ENCODE peak calls at places on chromosomes 2 and 18, in ten cellular contexts. W, V, U, D, Y, K, B, C, N and M are unnamed samples. For H3K27me3, the result is how much of the 10 kb centered on the place peaks cover.

GRCh38 chr2:191345788-191346187 is 100.6 kb downstream of the MYO1B start:
- DNase-seq in W (no peak), V (no peak), U (no peak), D (no peak), Y (no peak), K (no peak), B (peak), C (no peak), N (no peak), M (no peak)

GRCh38 chr2:29528891-29529520 is 392.4 kb downstream of the ALK start:
- DNase-seq in W (no peak), V (no peak), U (peak), D (peak), Y (peak), K (no peak), B (peak), C (no peak), N (peak), M (peak)

GRCh38 chr2:122191331-122191730 is 435.9 kb downstream of the TSN start:
- DNase-seq in W (no peak), V (no peak), U (no peak), D (no peak), Y (peak), K (no peak), B (peak), C (peak), N (peak), M (no peak)

GRCh38 chr2:26606847-26607190 is 34.3 kb downstream of the CIB4 start:
- DNase-seq in W (no peak), V (peak), U (no peak), D (no peak), Y (no peak), K (no peak), B (peak), C (peak), N (peak), M (no peak)

GRCh38 chr18:45322343-45322742 is 292.9 kb upstream of the SLC14A2 start:
- DNase-seq in W (no peak), V (no peak), U (no peak), D (no peak), Y (no peak), K (no peak), B (no peak), C (no peak), N (no peak), M (no peak)

GRCh38 chr2:8501061-8501460 is 180.8 kb upstream of the ID2 start:
- DNase-seq in W (no peak), V (no peak), U (no peak), D (no peak), Y (no peak), K (no peak), B (no peak), C (no peak), N (no peak), M (no peak)

GRCh38 chr18:9737814-9738160 is 29.7 kb downstream of the RAB31 start:
- DNase-seq in W (no peak), V (no peak), U (peak), D (no peak), Y (no peak), K (no peak), B (peak), C (no peak), N (no peak), M (no peak)

GRCh38 chr2:68590702-68591101 is 52.7 kb upstream of the PROKR1 start:
- DNase-seq in W (no peak), V (no peak), U (no peak), D (no peak), Y (no peak), K (no peak), B (no peak), C (no peak), N (no peak), M (no peak)

GRCh38 chr2:567865-568638 is 109.2 kb downstream of the TMEM18 start:
- DNase-seq in W (peak), V (no peak), U (no peak), D (no peak), Y (peak), K (no peak), B (peak), C (no peak), N (peak), M (no peak)

GRCh38 chr2:222049946-222050345 is 248.9 kb downstream of the PAX3 start:
- DNase-seq in W (no peak), V (no peak), U (no peak), D (no peak), Y (no peak), K (no peak), B (peak), C (no peak), N (no peak), M (no peak)

GRCh38 chr2:6167592-6168138 is 475.5 kb downstream of the SOX11 start:
- DNase-seq in W (no peak), V (no peak), U (peak), D (no peak), Y (no peak), K (no peak), B (no peak), C (no peak), N (peak), M (no peak)

GRCh38 chr2:213316001-213316735 is 31.9 kb downstream of the SPAG16 start:
- DNase-seq in W (no peak), V (no peak), U (no peak), D (no peak), Y (peak), K (no peak), B (peak), C (no peak), N (peak), M (no peak)

GRCh38 chr2:162221064-162221463 is 22.2 kb downstream of the FAP start:
- DNase-seq in W (peak), V (peak), U (peak), D (peak), Y (peak), K (peak), B (peak), C (peak), N (peak), M (peak)

GRCh38 chr2:226772389-226773179 is 27.0 kb downstream of the IRS1 start:
- DNase-seq in W (no peak), V (no peak), U (no peak), D (no peak), Y (no peak), K (peak), B (no peak), C (no peak), N (no peak), M (no peak)

GRCh38 chr2:232525199-232525598 is 761 bp upstream of the CHRND start:
- DNase-seq in W (no peak), V (no peak), U (peak), D (no peak), Y (no peak), K (no peak), B (no peak), C (no peak), N (no peak), M (no peak)
- H3K27me3 ChIP-seq in W (under half), V (under half), U (under half), D (half or more), Y (under half), K (under half), B (under half), C (under half), N (under half), M (half or more)

DNA sequence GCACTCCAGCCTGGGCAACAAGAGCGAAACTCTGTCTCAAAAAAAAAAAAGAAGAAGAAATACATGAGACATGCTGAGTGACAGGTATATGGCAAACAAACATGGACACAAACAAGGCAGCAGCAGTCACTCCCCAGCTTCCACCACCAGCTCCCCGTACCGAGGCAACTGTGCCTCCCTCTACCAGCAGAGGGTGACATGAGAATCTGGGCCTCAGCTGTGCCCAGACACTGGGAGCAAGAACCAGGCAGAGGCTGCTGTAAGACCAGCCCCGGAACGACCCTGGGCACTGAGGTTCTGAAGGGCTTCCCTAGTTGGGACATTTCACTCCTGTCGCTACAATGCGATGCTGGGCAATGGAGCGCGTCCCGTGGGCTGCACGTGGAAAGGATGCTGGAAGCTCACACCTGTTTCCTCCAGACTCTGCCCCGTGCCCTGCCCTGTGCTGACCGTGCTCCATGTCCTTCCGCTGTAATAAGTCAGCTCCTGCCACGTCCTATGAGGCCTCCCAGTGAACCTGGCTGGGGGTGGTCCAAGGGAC is 37.1 kb downstream of the BOK start:
- DNase-seq in W (no peak), V (no peak), U (no peak), D (no peak), Y (no peak), K (peak), B (peak), C (no peak), N (no peak), M (no peak)
- H3K4me3 ChIP-seq in W (no peak), V (no peak), U (no peak), D (no peak), Y (no peak), K (no peak), B (no peak), C (no peak), N (no peak), M (no peak)

GRCh38 chr2:99473496-99474083 is 16.2 kb downstream of the REV1 start:
- DNase-seq in W (no peak), V (no peak), U (no peak), D (no peak), Y (no peak), K (peak), B (no peak), C (no peak), N (no peak), M (no peak)
- H3K27ac ChIP-seq in W (no peak), V (peak), U (no peak), D (no peak), Y (no peak), K (no peak), B (peak), C (no peak), N (no peak), M (peak)

GRCh38 chr2:1743396-1744150 is 742 bp downstream of the PXDN start:
- DNase-seq in W (peak), V (peak), U (peak), D (no peak), Y (no peak), K (peak), B (peak), C (peak), N (no peak), M (peak)

GRCh38 chr2:1744446-1745170 is at the start of gene PXDN:
- DNase-seq in W (peak), V (peak), U (peak), D (peak), Y (no peak), K (peak), B (peak), C (no peak), N (no peak), M (peak)

GRCh38 chr2:1744151-1744445 is 217 bp downstream of the PXDN start:
- DNase-seq in W (peak), V (peak), U (no peak), D (no peak), Y (no peak), K (peak), B (no peak), C (peak), N (no peak), M (no peak)

GRCh38 chr2:1746174-1747064 is 2.1 kb upstream of the PXDN start:
- DNase-seq in W (no peak), V (no peak), U (no peak), D (no peak), Y (no peak), K (no peak), B (no peak), C (peak), N (no peak), M (no peak)

DNA sequence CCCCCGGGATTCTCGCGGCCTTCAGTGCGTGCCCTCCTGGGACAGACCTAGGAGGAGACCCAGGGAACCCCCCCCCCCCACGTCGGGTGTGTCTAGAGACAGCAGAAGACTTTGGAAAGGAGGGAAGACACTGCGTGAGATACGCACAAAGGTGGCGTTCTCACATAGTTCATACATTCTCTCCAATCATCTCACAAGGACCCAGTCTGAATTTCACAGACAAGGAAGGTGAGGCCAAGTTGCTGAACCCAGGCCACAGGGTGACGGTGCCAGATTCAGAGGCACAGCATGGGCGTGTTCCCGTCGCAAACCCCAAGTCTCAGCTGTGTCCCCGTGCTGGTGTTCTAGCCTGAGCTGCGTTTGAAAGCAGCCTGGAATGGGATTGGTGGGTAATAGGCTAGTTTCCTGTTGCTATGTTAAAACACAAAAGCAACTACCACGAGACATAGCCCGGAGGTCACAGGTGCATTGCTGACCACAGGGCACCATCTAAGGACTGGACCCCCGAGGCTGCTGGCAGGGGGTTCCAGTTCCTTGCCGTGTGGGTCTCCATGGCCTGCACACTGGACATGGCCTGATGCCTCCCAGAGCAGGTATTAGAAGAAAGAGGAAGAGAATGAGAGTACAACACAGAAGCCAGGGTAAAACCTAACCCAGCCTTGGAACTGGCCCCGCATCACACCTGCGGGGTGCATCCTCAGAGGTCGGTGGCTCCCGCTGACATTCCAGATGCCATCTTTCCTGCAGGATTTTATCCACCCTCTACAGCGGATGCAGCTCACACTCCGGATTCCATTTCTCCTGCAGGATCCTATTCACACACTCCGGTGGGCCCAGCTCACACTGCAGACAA is 1.1 kb upstream of the PXDN start:
- DNase-seq in W (no peak), V (no peak), U (no peak), D (no peak), Y (no peak), K (no peak), B (no peak), C (peak), N (no peak), M (peak)
- H3K27me3 ChIP-seq in W (under half), V (under half), U (under half), D (under half), Y (under half), K (under half), B (under half), C (under half), N (under half), M (under half)